ENCODE peak calls at places on chromosomes 6 and 20, in four cellular contexts. M is H9, U is IMR-90, K is H1. G is an unnamed sample.

GRCh38 chr6:168158280-168158979 is 79.4 kb upstream of the FRMD1 start:
- DNase-seq in M (peak; percentile 27), U (no peak), K (no peak), G (no peak)

GRCh38 chr20:54605319-54605718 is 129.9 kb downstream of the DOK5 start:
- DNase-seq in M (no peak), U (no peak), K (no peak), G (no peak)

GRCh38 chr6:31495580-31495979 is 2.4 kb upstream of the MICB start:
- DNase-seq in M (no peak), U (peak; percentile 62), K (no peak), G (peak; percentile 43)

GRCh38 chr6:20642441-20642840 is 108.2 kb downstream of the CDKAL1 start:
- DNase-seq in M (no peak), U (no peak), K (no peak), G (no peak)

GRCh38 chr6:11429577-11429976 is 108.0 kb upstream of the TMEM170B start:
- DNase-seq in M (no peak), U (no peak), K (no peak), G (peak; percentile 96)

GRCh38 chr20:36303020-36303595 is 3.0 kb upstream of the DLGAP4 start:
- DNase-seq in M (no peak), U (no peak), K (no peak), G (no peak)

GRCh38 chr20:62900692-62901584 is 25.4 kb downstream of the DIDO1 start:
- DNase-seq in M (no peak), U (no peak), K (no peak), G (peak; percentile 73)

GRCh38 chr6:142195862-142196536 is 48.9 kb downstream of the VTA1 start:
- DNase-seq in M (no peak), U (peak; percentile 44), K (no peak), G (no peak)

GRCh38 chr6:138477913-138478539 is 21.3 kb downstream of the NHSL1 start:
- DNase-seq in M (no peak), U (no peak), K (no peak), G (no peak)

GRCh38 chr6:64012351-64013060 is 376.9 kb downstream of the PHF3 start:
- DNase-seq in M (peak; percentile 49), U (peak; percentile 78), K (peak; percentile 13), G (peak; percentile 77)

GRCh38 chr6:21208796-21209186 is 384.8 kb upstream of the SOX4 start:
- DNase-seq in M (no peak), U (no peak), K (no peak), G (no peak)

GRCh38 chr6:136625293-136625692 is 75.1 kb upstream of the MAP7 start:
- DNase-seq in M (no peak), U (no peak), K (no peak), G (no peak)

GRCh38 chr6:25025248-25025918 is 89.6 kb upstream of the RIPOR2 start:
- DNase-seq in M (no peak), U (no peak), K (no peak), G (no peak)

GRCh38 chr6:25025919-25026301 is 90.2 kb upstream of the RIPOR2 start:
- DNase-seq in M (no peak), U (peak; percentile 22), K (no peak), G (no peak)

GRCh38 chr6:25026723-25027122 is 91.0 kb upstream of the RIPOR2 start:
- DNase-seq in M (no peak), U (no peak), K (no peak), G (peak; percentile 79)

GRCh38 chr6:25028346-25028745 is 92.6 kb upstream of the RIPOR2 start:
- DNase-seq in M (no peak), U (no peak), K (no peak), G (no peak)

DNA sequence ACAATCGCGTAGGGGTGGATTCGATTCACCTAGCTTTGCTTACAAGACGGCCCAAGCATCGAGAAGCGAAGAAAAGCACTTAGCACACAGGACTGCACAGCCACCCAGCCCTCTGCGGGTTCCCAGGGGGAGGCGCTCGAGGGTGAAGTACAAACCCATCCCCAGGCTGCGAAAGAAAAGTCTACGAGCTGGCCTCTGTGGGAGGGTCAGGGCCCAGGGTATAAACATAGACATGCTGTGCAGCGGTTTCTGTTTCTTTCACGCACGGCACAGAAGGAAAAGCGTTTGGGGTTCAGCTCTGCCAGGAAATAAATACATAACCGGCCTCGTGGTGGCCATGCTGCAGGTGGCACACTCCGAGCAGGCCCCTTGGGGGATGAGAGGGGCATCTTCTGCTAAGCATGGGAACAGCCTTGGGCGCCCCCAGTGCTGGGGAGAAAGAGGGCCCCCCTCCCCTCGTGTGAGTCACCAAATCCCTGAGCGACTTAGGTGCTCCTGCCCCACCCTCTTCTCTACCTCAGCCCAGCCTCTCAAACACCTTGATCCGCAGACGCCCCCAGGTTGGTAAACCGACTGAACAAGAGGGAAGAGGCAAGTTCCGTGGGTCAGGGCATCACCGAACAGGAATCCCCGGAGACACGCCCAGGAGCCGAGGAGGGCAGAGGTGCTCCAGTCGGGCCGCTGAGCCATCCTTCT is 91.6 kb upstream of the RIPOR2 start:
- DNase-seq in M (peak; percentile 69), U (no peak), K (no peak), G (no peak)
- H3K18ac ChIP-seq in M (no peak overlapping the region), U (no peak overlapping the region), K (no peak overlapping the region), G (no peak overlapping the region)

GRCh38 chr20:8153281-8153908 is 21.3 kb downstream of the PLCB1 start:
- DNase-seq in M (no peak), U (peak; percentile 27), K (no peak), G (no peak)

GRCh38 chr20:8155848-8156602 is 24.0 kb downstream of the PLCB1 start:
- DNase-seq in M (no peak), U (peak; percentile 22), K (no peak), G (no peak)

GRCh38 chr20:8155229-8155628 is 23.2 kb downstream of the PLCB1 start:
- DNase-seq in M (no peak), U (peak; percentile 71), K (no peak), G (no peak)

GRCh38 chr20:8152847-8153246 is 20.8 kb downstream of the PLCB1 start:
- DNase-seq in M (no peak), U (no peak), K (no peak), G (no peak)

DNA sequence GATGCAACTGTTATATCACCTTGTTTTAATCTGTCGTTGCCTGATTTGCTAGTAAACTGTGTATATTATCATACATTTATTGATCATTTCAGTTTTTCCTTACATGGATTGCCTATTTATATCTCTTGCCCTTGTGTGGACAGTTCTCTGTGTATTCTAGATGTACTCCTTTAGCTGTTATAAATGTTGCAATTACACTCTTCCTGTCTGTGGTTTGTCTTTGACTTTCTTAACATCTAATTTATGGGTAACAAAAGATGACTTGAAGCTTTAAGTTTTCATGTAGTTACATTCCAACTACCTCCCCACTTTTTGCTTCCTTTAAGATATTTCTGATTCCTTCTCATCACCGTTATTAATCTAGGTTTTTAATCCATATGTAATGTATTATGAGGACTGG is 22.6 kb downstream of the PLCB1 start:
- DNase-seq in M (no peak), U (no peak), K (no peak), G (no peak)
- H3K4me1 ChIP-seq in M (no peaks in the 10 kb centered on the region), U (peaks cover 9% of the 10 kb centered on the region), K (no peaks in the 10 kb centered on the region), G (no peaks in the 10 kb centered on the region)

GRCh38 chr20:57504411-57504810 is 20.5 kb downstream of the CTCFL start:
- DNase-seq in M (no peak), U (no peak), K (no peak), G (no peak)
- H3K56ac ChIP-seq in M (no peak overlapping the region), U (no peak overlapping the region), K (no peak overlapping the region), G (no peak overlapping the region)

GRCh38 chr20:50287512-50287911 is 96.9 kb downstream of the CEBPB start:
- DNase-seq in M (no peak), U (no peak), K (no peak), G (no peak)
- H3K18ac ChIP-seq in M (no peak overlapping the region), U (peak overlapping the region; percentile 41), K (no peak overlapping the region), G (no peak overlapping the region)